ENCODE peak calls at places on chromosomes 5 and 9, in four cellular contexts. V is foreskin fibroblast, H is cardiac fibroblast, R is lung. O is an unnamed sample.

GRCh38 chr9:12813960-12814876 is 39.4 kb downstream of the LURAP1L start:
- DNase-seq in H (peak; percentile 95), R (peak; percentile 50), V (peak; percentile 98), O (peak; percentile 96)

GRCh38 chr9:99873531-99873930 is 32.9 kb upstream of the STX17 start:
- DNase-seq in H (no peak), R (no peak), V (peak; percentile 34), O (no peak)

GRCh38 chr5:10030219-10030831 is 219.4 kb downstream of the ATPSCKMT start:
- DNase-seq in V (peak; percentile 16), R (peak; percentile 36), H (peak; percentile 70), O (peak; percentile 14)

GRCh38 chr5:62731011-62731410 is 152.4 kb downstream of the LRRC70 start:
- DNase-seq in V (no peak), R (no peak), H (no peak), O (no peak)

GRCh38 chr5:52560366-52560765 is 227.3 kb upstream of the ITGA1 start:
- DNase-seq in H (no peak), V (no peak), R (no peak), O (no peak)

GRCh38 chr9:126417007-126417406 is 90.4 kb downstream of the MVB12B start:
- DNase-seq in R (no peak), H (no peak), V (no peak), O (no peak)

GRCh38 chr9:18747590-18747989 is 273.6 kb downstream of the ADAMTSL1 start:
- DNase-seq in V (no peak), R (no peak), H (no peak), O (no peak)

GRCh38 chr5:16539169-16539666 is 73.6 kb upstream of the ZNF622 start:
- DNase-seq in H (peak; percentile 59), V (peak; percentile 85), R (peak; percentile 52), O (peak; percentile 68)

GRCh38 chr9:100465270-100465669 is 7.7 kb upstream of the TMEFF1 start:
- DNase-seq in H (no peak), V (no peak), R (no peak), O (no peak)

GRCh38 chr9:134318481-134318891 is 7.8 kb upstream of the RXRA start:
- DNase-seq in H (no peak), R (no peak), V (no peak), O (no peak)

GRCh38 chr5:84436866-84437265 is 52.2 kb upstream of the EDIL3 start:
- DNase-seq in R (no peak), H (no peak), V (no peak), O (no peak)

GRCh38 chr9:35366627-35367026 is 123.3 kb upstream of the RUSC2 start:
- DNase-seq in V (no peak), H (no peak), R (no peak), O (no peak)

GRCh38 chr5:32222723-32223470 is 48.8 kb upstream of the GOLPH3 start:
- DNase-seq in V (no peak), H (no peak), R (peak; percentile 41), O (no peak)

GRCh38 chr5:81397169-81397568 is 3.2 kb upstream of the ACOT12 start:
- DNase-seq in V (peak; percentile 49), H (peak; percentile 74), R (no peak), O (no peak)

GRCh38 chr5:93611900-93612898 is 29.2 kb downstream of the NR2F1 start:
- DNase-seq in R (no peak), V (no peak), H (no peak), O (no peak)

GRCh38 chr9:115117999-115118470 is at the start of gene TNC:
- DNase-seq in H (peak; percentile 70), V (peak; percentile 93), R (peak; percentile 60), O (no peak)

GRCh38 chr5:80204808-80205614 is 50.8 kb downstream of the SERINC5 start:
- DNase-seq in H (peak; percentile 78), R (no peak), V (no peak), O (no peak)

GRCh38 chr5:157259699-157260098 is 6.2 kb upstream of the CYFIP2 start:
- DNase-seq in H (no peak), R (no peak), V (no peak), O (no peak)

GRCh38 chr9:119005162-119005561 is 364.1 kb downstream of the BRINP1 start:
- DNase-seq in H (no peak), V (no peak), R (no peak), O (no peak)

GRCh38 chr9:119009253-119009652 is 360.0 kb downstream of the BRINP1 start:
- DNase-seq in V (no peak), H (no peak), R (no peak), O (no peak)

GRCh38 chr9:119003218-119003617 is 366.0 kb downstream of the BRINP1 start:
- DNase-seq in R (no peak), V (peak; percentile 24), H (no peak), O (no peak)

GRCh38 chr9:119003882-119004617 is 365.2 kb downstream of the BRINP1 start:
- DNase-seq in H (no peak), V (peak; percentile 14), R (no peak), O (no peak)

GRCh38 chr9:119004618-119004990 is 364.6 kb downstream of the BRINP1 start:
- DNase-seq in V (peak; percentile 57), H (peak; percentile 19), R (peak; percentile 84), O (peak; percentile 75)
- TF ChIP-seq CTCF in V (no peak), H (no peak), R (no peak), O (no peak)

DNA sequence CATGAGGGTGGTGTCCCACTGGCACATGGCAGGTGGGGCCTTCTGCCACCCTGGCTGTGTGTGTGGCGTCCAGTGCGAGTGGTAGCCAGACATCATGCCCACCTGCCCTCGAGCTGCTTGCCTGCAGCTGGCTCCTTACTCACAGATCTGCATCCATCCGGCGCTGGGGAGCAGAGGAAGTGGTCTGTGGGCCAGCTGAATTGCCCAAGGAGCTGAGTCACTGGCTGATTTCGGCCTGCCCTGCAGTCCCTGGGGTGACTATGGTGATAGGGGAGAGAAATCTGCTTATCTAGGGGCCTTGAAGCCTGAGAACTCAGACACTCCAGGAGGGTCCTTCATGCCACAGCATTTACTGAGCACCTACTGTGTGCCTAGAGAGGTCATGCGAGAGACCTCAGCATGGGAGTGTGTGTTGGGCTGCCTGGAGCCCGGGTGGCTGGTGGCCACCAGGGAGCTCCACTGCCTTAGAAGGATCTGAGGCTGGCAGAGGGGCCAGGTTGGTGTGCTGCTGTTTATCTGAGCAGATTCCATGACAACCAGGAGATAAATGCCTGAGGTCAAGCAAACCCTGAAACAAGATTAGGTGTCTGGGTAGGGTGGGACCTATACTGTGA is 57.1 kb downstream of the SLC22A5 start:
- DNase-seq in H (peak; percentile 86), V (peak; percentile 95), R (peak; percentile 81), O (peak; percentile 76)
- TF ChIP-seq CTCF in H (peak; percentile 69), V (peak; percentile 62), R (no peak), O (peak; percentile 66)

GRCh38 chr9:71010258-71010657 is 111.2 kb downstream of the TRPM3 start:
- DNase-seq in R (no peak), V (no peak), H (no peak), O (no peak)
- TF ChIP-seq CTCF in R (no peak), V (no peak), H (no peak), O (no peak)

GRCh38 chr5:151002681-151003502 is 17.5 kb upstream of the GPX3 start:
- DNase-seq in H (no peak), R (no peak), V (no peak), O (no peak)

GRCh38 chr5:151004499-151004898 is 15.9 kb upstream of the GPX3 start:
- DNase-seq in R (no peak), V (no peak), H (no peak), O (no peak)

GRCh38 chr5:151003503-151003860 is 16.9 kb upstream of the GPX3 start:
- DNase-seq in R (no peak), V (no peak), H (no peak), O (no peak)

GRCh38 chr5:151001436-151001835 is 19.0 kb upstream of the GPX3 start:
- DNase-seq in R (no peak), H (no peak), V (no peak), O (no peak)

DNA sequence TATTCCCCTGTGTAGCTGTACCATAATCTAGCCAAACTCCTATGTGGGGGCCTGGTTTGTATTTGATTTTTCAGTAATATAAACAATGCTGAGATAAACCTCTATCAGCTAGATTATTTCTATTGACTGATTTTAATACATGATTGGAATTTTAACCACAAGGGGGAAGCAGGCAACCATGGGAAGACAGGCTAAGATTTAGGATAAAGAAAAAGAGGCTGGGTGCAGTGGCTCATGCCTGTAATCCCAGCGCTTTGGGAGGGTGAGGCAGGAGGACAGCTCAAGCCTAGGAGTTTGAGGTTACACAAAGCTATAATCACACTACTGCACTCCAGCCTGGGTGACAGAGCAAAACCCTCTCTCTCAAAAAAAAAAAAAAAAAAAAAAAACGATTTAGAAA is 18.1 kb upstream of the GPX3 start:
- DNase-seq in V (peak; percentile 33), R (no peak), H (peak; percentile 71), O (no peak)
- TF ChIP-seq CTCF in V (peak; percentile 33), R (peak; percentile 26), H (peak; percentile 49), O (peak; percentile 55)

GRCh38 chr9:107999890-108000289 is 510.3 kb upstream of the KLF4 start:
- DNase-seq in R (no peak), H (peak; percentile 6), V (no peak), O (no peak)
- TF ChIP-seq CTCF in R (no peak), H (no peak), V (no peak), O (no peak)

GRCh38 chr5:14838396-14839319 is 32.9 kb downstream of the ANKH start:
- DNase-seq in V (no peak), R (no peak), H (no peak), O (no peak)
- TF ChIP-seq CTCF in V (no peak), R (no peak), H (no peak), O (no peak)

GRCh38 chr5:74943905-74944304 is 77.7 kb upstream of the FAM169A start:
- DNase-seq in R (no peak), V (no peak), H (no peak), O (no peak)
- TF ChIP-seq CTCF in R (no peak), V (no peak), H (no peak), O (no peak)